ENCODE peak calls at places on chromosomes 11 and 22, in seven cellular contexts. F is cardiac muscle cell; Q is CD8-positive, alpha-beta T cell; N is BJ; B is brain microvascular endothelial cell; X is choroid plexus epithelial cell; E is fibroblast of lung. M is an unnamed sample.

GRCh38 chr11:115617767-115618166 is 113.6 kb upstream of the CADM1 start:
- DNase-seq in F (no peak), Q (no peak), N (no peak), B (no peak), X (no peak), E (no peak), M (no peak)

GRCh38 chr22:40979198-40979597 is 28.0 kb downstream of the RBX1 start:
- DNase-seq in F (no peak), Q (no peak), N (no peak), B (no peak), X (no peak), E (no peak), M (no peak)

GRCh38 chr22:35409783-35410662 is 10.1 kb downstream of the MCM5 start:
- DNase-seq in F (no peak), Q (no peak), N (no peak), B (no peak), X (no peak), E (no peak), M (no peak)

GRCh38 chr11:1574256-1575242 is 2.5 kb upstream of the DUSP8 start:
- DNase-seq in F (peak), Q (peak), N (no peak), B (no peak), X (peak), E (peak), M (no peak)

GRCh38 chr11:83766932-83767331 is 480.8 kb upstream of the CCDC90B start:
- DNase-seq in F (no peak), Q (no peak), N (no peak), B (no peak), X (no peak), E (no peak), M (no peak)

GRCh38 chr11:69009441-69010211 is 3.4 kb downstream of the MRGPRF start:
- DNase-seq in F (no peak), Q (no peak), N (no peak), B (no peak), X (no peak), E (peak), M (no peak)

GRCh38 chr11:66886671-66887221 is 29.9 kb downstream of the LRFN4 start:
- DNase-seq in F (no peak), Q (no peak), N (no peak), B (peak), X (peak), E (no peak), M (no peak)

GRCh38 chr11:10622957-10623787 is 54.7 kb upstream of the LYVE1 start:
- DNase-seq in F (no peak), Q (no peak), N (no peak), B (no peak), X (no peak), E (no peak), M (no peak)

GRCh38 chr11:22432331-22433065 is 94.3 kb downstream of the SLC17A6 start:
- DNase-seq in F (no peak), Q (no peak), N (no peak), B (peak), X (peak), E (peak), M (no peak)

GRCh38 chr11:67438121-67438902 is 830 bp upstream of the PTPRCAP start:
- DNase-seq in F (no peak), Q (peak), N (no peak), B (no peak), X (no peak), E (no peak), M (no peak)

GRCh38 chr11:65869643-65870306 is 2.8 kb downstream of the EFEMP2 start:
- DNase-seq in F (no peak), Q (no peak), N (no peak), B (no peak), X (no peak), E (no peak), M (no peak)
- TF ChIP-seq CTCF in F (no peak), Q (no peak), N (no peak), B (no peak), X (no peak), E (no peak), M (no peak)

DNA sequence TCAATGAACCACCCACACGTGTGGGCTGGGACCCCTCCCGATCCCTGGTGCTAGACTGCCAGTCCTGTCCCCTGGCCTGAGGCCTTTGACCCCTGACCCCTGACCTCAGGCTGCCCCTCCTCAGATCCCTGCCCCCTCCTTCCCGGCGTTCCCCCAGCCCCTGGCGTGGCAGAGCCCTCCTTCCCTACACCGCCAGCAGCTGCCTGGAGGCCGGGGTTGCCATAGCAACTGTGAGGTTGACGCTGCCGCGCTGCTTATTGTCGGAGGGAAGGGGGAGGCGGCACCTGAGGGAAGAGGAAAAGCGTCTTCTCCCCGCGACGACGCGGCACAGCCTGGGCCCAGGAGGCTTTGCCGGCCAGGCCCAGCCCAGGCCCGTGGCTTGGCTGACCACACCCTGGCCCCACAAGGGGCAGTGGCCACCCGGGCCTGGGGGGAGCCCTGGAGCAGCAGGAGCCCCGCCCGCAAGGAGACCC is 32.6 kb downstream of the SHANK3 start:
- DNase-seq in F (peak), Q (no peak), N (no peak), B (peak), X (peak), E (peak), M (peak)
- H3K4me3 ChIP-seq in F (peak), Q (no peak), N (no peak), B (peak), X (peak), E (no peak), M (peak)

DNA sequence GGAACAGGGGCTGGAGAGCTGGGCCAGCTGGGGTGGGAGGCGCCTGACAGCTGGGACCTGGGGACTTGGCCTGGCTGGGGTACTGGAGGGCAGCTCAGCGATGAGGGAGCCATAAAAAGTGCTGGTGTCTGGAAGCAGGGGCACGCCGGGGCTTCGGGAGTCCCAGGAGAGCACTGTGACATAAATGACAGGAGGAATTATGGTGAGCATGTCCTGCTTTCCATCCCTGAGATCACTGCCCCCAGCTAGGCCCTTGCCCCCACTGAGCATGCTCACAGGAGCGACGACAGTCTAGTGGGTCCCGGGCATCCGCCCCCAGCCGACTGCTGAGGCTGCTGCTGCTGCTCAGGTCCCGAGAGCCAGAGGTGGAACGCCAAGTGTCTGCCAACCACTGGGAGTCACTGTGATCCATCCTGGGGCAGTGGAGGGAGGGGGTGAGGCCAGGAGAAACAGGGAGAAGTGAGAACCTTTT is 6.2 kb downstream of the ROBO4 start:
- DNase-seq in F (no peak), Q (no peak), N (no peak), B (no peak), X (no peak), E (no peak), M (no peak)
- TF ChIP-seq CTCF in F (no peak), Q (no peak), N (peak), B (peak), X (no peak), E (no peak), M (no peak)

GRCh38 chr11:128533473-128533872 is 53.9 kb downstream of the ETS1 start:
- DNase-seq in F (no peak), Q (no peak), N (no peak), B (no peak), X (no peak), E (no peak), M (no peak)

GRCh38 chr11:128531588-128531987 is 55.8 kb downstream of the ETS1 start:
- DNase-seq in F (no peak), Q (no peak), N (no peak), B (no peak), X (no peak), E (no peak), M (no peak)

GRCh38 chr11:128530119-128531091 is 57.0 kb downstream of the ETS1 start:
- DNase-seq in F (no peak), Q (no peak), N (peak), B (peak), X (peak), E (peak), M (no peak)

GRCh38 chr11:128532016-128532570 is 55.3 kb downstream of the ETS1 start:
- DNase-seq in F (no peak), Q (no peak), N (no peak), B (no peak), X (no peak), E (no peak), M (no peak)

DNA sequence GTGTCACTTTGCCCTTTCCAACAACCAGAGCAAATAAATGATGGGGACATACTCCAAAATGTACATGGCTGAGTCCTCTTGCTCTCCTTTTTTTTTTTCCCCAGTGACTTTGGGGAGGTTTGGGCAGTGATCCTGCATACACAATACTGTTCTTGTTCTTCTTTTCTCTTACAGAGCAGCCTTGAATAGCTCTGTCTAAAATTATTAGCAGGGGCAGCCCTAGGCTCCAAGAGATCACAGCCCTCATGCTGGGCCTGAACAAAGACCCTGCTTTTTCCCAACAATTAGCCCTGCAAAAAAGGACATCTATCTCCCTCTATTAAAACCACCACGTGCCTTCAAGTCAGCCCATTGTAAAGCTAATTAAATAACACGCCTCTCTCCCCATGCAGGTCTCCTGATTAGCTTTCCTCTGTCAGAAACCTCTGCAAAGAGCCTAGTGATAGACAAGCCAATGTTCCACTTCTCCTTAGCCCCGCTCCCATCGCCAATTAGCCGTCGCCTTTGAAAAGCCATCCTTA is 54.7 kb downstream of the ETS1 start:
- DNase-seq in F (no peak), Q (no peak), N (no peak), B (no peak), X (no peak), E (no peak), M (no peak)
- H3K4me3 ChIP-seq in F (no peak), Q (no peak), N (no peak), B (no peak), X (no peak), E (no peak), M (no peak)

GRCh38 chr22:24244144-24244787 is 616 bp downstream of the GGT5 start:
- DNase-seq in F (no peak), Q (no peak), N (no peak), B (peak), X (peak), E (peak), M (no peak)

GRCh38 chr22:24247011-24247507 is 2.2 kb upstream of the GGT5 start:
- DNase-seq in F (no peak), Q (no peak), N (no peak), B (no peak), X (peak), E (peak), M (no peak)

DNA sequence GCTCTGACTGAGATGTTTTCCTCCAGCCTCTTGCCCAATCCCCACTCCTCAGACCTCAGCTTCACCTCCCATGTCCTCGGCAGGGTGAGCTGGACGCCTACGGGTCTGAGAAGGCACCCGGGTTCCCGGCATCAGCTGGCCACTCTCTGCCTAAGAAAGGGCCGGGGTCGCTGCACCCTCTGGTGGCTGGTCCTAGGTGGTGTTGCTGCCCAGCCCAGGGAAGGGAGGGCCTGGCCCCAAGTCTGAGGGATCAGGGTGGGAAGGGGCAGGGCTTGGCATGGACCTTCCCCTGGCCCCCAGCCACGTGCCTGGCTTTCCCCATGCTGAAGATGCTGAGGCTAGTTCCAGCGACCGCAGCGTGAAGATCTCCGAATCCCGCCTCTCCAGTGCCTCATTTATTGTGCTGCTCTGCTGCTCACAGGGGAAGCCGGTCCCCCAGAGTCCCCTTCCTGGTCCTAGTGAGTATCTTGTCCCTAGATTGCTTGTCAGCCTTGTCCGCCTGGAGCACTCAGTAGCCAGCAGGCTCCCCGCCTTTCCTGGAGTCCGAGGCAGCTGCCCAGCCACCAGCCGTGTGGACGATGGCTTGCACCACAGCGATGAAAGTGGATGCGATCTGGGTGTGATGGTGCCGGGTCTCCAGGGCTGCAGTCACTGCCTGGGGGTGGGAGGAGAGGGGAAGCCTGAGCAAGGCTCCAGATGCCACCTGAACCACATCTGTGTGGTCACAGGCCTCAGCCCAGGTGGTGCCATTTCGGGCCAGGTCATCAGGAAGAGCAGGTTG is 2.9 kb upstream of the GGT5 start:
- DNase-seq in F (peak), Q (peak), N (peak), B (peak), X (peak), E (peak), M (peak)
- TF ChIP-seq CTCF in F (peak), Q (peak), N (peak), B (peak), X (peak), E (peak), M (peak)

DNA sequence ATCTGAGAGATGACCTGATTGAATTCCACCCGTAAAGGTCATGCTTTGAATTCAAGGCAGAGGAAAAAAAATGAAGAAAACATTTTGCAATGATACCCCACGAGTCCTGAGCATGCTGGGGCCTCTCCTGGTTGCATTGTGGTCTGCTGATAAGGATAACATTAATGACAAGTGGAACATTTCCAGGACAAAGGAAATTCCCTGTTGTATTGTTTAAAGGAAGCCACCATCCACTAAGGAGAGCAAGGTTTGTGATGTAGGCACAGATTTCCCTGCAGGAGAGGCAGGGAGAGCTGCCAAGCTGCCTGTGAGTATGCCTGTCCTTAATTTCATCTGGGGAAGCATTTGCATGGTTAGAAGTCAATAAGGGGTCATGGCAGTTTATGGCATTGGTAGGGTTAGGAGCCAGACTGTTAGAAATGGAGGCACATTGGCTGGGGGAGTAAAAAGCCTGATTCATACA is 21.9 kb downstream of the FLI1 start:
- DNase-seq in F (no peak), Q (no peak), N (no peak), B (peak), X (peak), E (peak), M (peak)
- H3K4me3 ChIP-seq in F (no peak), Q (no peak), N (no peak), B (no peak), X (no peak), E (no peak), M (no peak)

M was measured in retinal pigment epithelial cell.